ENCODE peak calls at places on chromosomes 4 and X, in four cellular contexts. One of them, this sample, is unnamed.

GRCh38 chr4:124940387-124940786 is 227.9 kb upstream of the ANKRD50 start:
- DNase-seq in pons: peak; percentile 15
- DNase-seq in stimulated activated naive B cell treated with anti-CD40 and anti-IgM and Interleukin-4, amounts not matched to agents 10 μg/mL and 1 μg/mL and 100 μg/mL, for 72 hours: no peak
- DNase-seq in stimulated activated CD8-positive, alpha-beta memory T cell treated with anti-CD3 and anti-CD28 coated beads, Interleukin-15, amount 100 ng/mL, for 48 hours: no peak
- DNase-seq in this sample: no peak

GRCh38 chr4:121951570-121952110 is at the start of gene TRPC3:
- DNase-seq in pons: no peak
- DNase-seq in stimulated activated naive B cell treated with anti-CD40 and anti-IgM and Interleukin-4, amounts not matched to agents 10 μg/mL and 1 μg/mL and 100 μg/mL, for 72 hours: peak; percentile 2
- DNase-seq in stimulated activated CD8-positive, alpha-beta memory T cell treated with anti-CD3 and anti-CD28 coated beads, Interleukin-15, amount 100 ng/mL, for 48 hours: no peak
- DNase-seq in this sample: no peak

GRCh38 chrX:131763674-131764073 is 219.8 kb downstream of the OR13H1 start:
- DNase-seq in pons: peak; percentile 13
- DNase-seq in stimulated activated naive B cell treated with anti-CD40 and anti-IgM and Interleukin-4, amounts not matched to agents 10 μg/mL and 1 μg/mL and 100 μg/mL, for 72 hours: peak; percentile 81
- DNase-seq in stimulated activated CD8-positive, alpha-beta memory T cell treated with anti-CD3 and anti-CD28 coated beads, Interleukin-15, amount 100 ng/mL, for 48 hours: no peak
- DNase-seq in this sample: no peak

GRCh38 chrX:137425273-137425902 is 140.5 kb upstream of the ZIC3 start:
- DNase-seq in pons: no peak
- DNase-seq in stimulated activated naive B cell treated with anti-CD40 and anti-IgM and Interleukin-4, amounts not matched to agents 10 μg/mL and 1 μg/mL and 100 μg/mL, for 72 hours: no peak
- DNase-seq in stimulated activated CD8-positive, alpha-beta memory T cell treated with anti-CD3 and anti-CD28 coated beads, Interleukin-15, amount 100 ng/mL, for 48 hours: no peak
- DNase-seq in this sample: no peak

GRCh38 chr4:12729384-12729783 is 754.8 kb downstream of the RAB28 start:
- DNase-seq in pons: peak; percentile 28
- DNase-seq in stimulated activated naive B cell treated with anti-CD40 and anti-IgM and Interleukin-4, amounts not matched to agents 10 μg/mL and 1 μg/mL and 100 μg/mL, for 72 hours: no peak
- DNase-seq in stimulated activated CD8-positive, alpha-beta memory T cell treated with anti-CD3 and anti-CD28 coated beads, Interleukin-15, amount 100 ng/mL, for 48 hours: no peak
- DNase-seq in this sample: no peak

GRCh38 chr4:110622841-110623709 is at the start of gene PITX2:
- DNase-seq in pons: no peak
- DNase-seq in stimulated activated naive B cell treated with anti-CD40 and anti-IgM and Interleukin-4, amounts not matched to agents 10 μg/mL and 1 μg/mL and 100 μg/mL, for 72 hours: peak; percentile 28
- DNase-seq in stimulated activated CD8-positive, alpha-beta memory T cell treated with anti-CD3 and anti-CD28 coated beads, Interleukin-15, amount 100 ng/mL, for 48 hours: peak; percentile 51
- DNase-seq in this sample: no peak

GRCh38 chr4:153257966-153258365 is 53.7 kb downstream of the TRIM2 start:
- DNase-seq in pons: no peak
- DNase-seq in stimulated activated naive B cell treated with anti-CD40 and anti-IgM and Interleukin-4, amounts not matched to agents 10 μg/mL and 1 μg/mL and 100 μg/mL, for 72 hours: no peak
- DNase-seq in stimulated activated CD8-positive, alpha-beta memory T cell treated with anti-CD3 and anti-CD28 coated beads, Interleukin-15, amount 100 ng/mL, for 48 hours: no peak
- DNase-seq in this sample: no peak

GRCh38 chr4:154719087-154719486 is 24.7 kb upstream of the LRAT start:
- DNase-seq in pons: no peak
- DNase-seq in stimulated activated naive B cell treated with anti-CD40 and anti-IgM and Interleukin-4, amounts not matched to agents 10 μg/mL and 1 μg/mL and 100 μg/mL, for 72 hours: no peak
- DNase-seq in stimulated activated CD8-positive, alpha-beta memory T cell treated with anti-CD3 and anti-CD28 coated beads, Interleukin-15, amount 100 ng/mL, for 48 hours: no peak
- DNase-seq in this sample: no peak

GRCh38 chr4:89413518-89413917 is 105.9 kb upstream of the GPRIN3 start:
- DNase-seq in pons: no peak
- DNase-seq in stimulated activated naive B cell treated with anti-CD40 and anti-IgM and Interleukin-4, amounts not matched to agents 10 μg/mL and 1 μg/mL and 100 μg/mL, for 72 hours: no peak
- DNase-seq in stimulated activated CD8-positive, alpha-beta memory T cell treated with anti-CD3 and anti-CD28 coated beads, Interleukin-15, amount 100 ng/mL, for 48 hours: no peak
- DNase-seq in this sample: no peak

GRCh38 chrX:19775830-19776498 is 111.4 kb downstream of the SH3KBP1 start:
- DNase-seq in pons: no peak
- DNase-seq in stimulated activated naive B cell treated with anti-CD40 and anti-IgM and Interleukin-4, amounts not matched to agents 10 μg/mL and 1 μg/mL and 100 μg/mL, for 72 hours: no peak
- DNase-seq in stimulated activated CD8-positive, alpha-beta memory T cell treated with anti-CD3 and anti-CD28 coated beads, Interleukin-15, amount 100 ng/mL, for 48 hours: no peak
- DNase-seq in this sample: no peak

GRCh38 chr4:67131224-67131623 is 414.1 kb downstream of the CENPC start:
- DNase-seq in pons: no peak
- DNase-seq in stimulated activated naive B cell treated with anti-CD40 and anti-IgM and Interleukin-4, amounts not matched to agents 10 μg/mL and 1 μg/mL and 100 μg/mL, for 72 hours: no peak
- DNase-seq in stimulated activated CD8-positive, alpha-beta memory T cell treated with anti-CD3 and anti-CD28 coated beads, Interleukin-15, amount 100 ng/mL, for 48 hours: no peak
- DNase-seq in this sample: no peak

GRCh38 chrX:148771440-148771839 is 271.0 kb downstream of the AFF2 start:
- DNase-seq in pons: no peak
- DNase-seq in stimulated activated naive B cell treated with anti-CD40 and anti-IgM and Interleukin-4, amounts not matched to agents 10 μg/mL and 1 μg/mL and 100 μg/mL, for 72 hours: no peak
- DNase-seq in stimulated activated CD8-positive, alpha-beta memory T cell treated with anti-CD3 and anti-CD28 coated beads, Interleukin-15, amount 100 ng/mL, for 48 hours: no peak
- DNase-seq in this sample: no peak

GRCh38 chrX:124393659-124394058 is 47.3 kb downstream of the SH2D1A start:
- DNase-seq in pons: no peak
- DNase-seq in stimulated activated naive B cell treated with anti-CD40 and anti-IgM and Interleukin-4, amounts not matched to agents 10 μg/mL and 1 μg/mL and 100 μg/mL, for 72 hours: no peak
- DNase-seq in stimulated activated CD8-positive, alpha-beta memory T cell treated with anti-CD3 and anti-CD28 coated beads, Interleukin-15, amount 100 ng/mL, for 48 hours: no peak
- DNase-seq in this sample: no peak

GRCh38 chr4:110046588-110047049 is 133.9 kb downstream of the EGF start:
- DNase-seq in pons: peak; percentile 90
- DNase-seq in stimulated activated naive B cell treated with anti-CD40 and anti-IgM and Interleukin-4, amounts not matched to agents 10 μg/mL and 1 μg/mL and 100 μg/mL, for 72 hours: no peak
- DNase-seq in stimulated activated CD8-positive, alpha-beta memory T cell treated with anti-CD3 and anti-CD28 coated beads, Interleukin-15, amount 100 ng/mL, for 48 hours: no peak
- DNase-seq in this sample: no peak

GRCh38 chr4:24584175-24584850 is at the start of gene DHX15:
- DNase-seq in pons: peak; percentile 98
- DNase-seq in stimulated activated naive B cell treated with anti-CD40 and anti-IgM and Interleukin-4, amounts not matched to agents 10 μg/mL and 1 μg/mL and 100 μg/mL, for 72 hours: peak; percentile 89
- DNase-seq in stimulated activated CD8-positive, alpha-beta memory T cell treated with anti-CD3 and anti-CD28 coated beads, Interleukin-15, amount 100 ng/mL, for 48 hours: peak; percentile 90
- DNase-seq in this sample: peak; percentile 97

GRCh38 chrX:27186671-27187070 is 276.5 kb downstream of the PPP4R3C start:
- DNase-seq in pons: peak; percentile 1
- DNase-seq in stimulated activated naive B cell treated with anti-CD40 and anti-IgM and Interleukin-4, amounts not matched to agents 10 μg/mL and 1 μg/mL and 100 μg/mL, for 72 hours: peak; percentile 2
- DNase-seq in stimulated activated CD8-positive, alpha-beta memory T cell treated with anti-CD3 and anti-CD28 coated beads, Interleukin-15, amount 100 ng/mL, for 48 hours: no peak
- DNase-seq in this sample: peak; percentile 7

GRCh38 chr4:35754047-35754446 is 490.3 kb downstream of the ARAP2 start:
- DNase-seq in pons: no peak
- DNase-seq in stimulated activated naive B cell treated with anti-CD40 and anti-IgM and Interleukin-4, amounts not matched to agents 10 μg/mL and 1 μg/mL and 100 μg/mL, for 72 hours: no peak
- DNase-seq in stimulated activated CD8-positive, alpha-beta memory T cell treated with anti-CD3 and anti-CD28 coated beads, Interleukin-15, amount 100 ng/mL, for 48 hours: no peak
- DNase-seq in this sample: no peak

GRCh38 chrX:135112096-135112729 is 8.1 kb downstream of the ETDB start:
- DNase-seq in pons: peak; percentile 22
- DNase-seq in stimulated activated naive B cell treated with anti-CD40 and anti-IgM and Interleukin-4, amounts not matched to agents 10 μg/mL and 1 μg/mL and 100 μg/mL, for 72 hours: peak; percentile 27
- DNase-seq in stimulated activated CD8-positive, alpha-beta memory T cell treated with anti-CD3 and anti-CD28 coated beads, Interleukin-15, amount 100 ng/mL, for 48 hours: no peak
- DNase-seq in this sample: no peak

GRCh38 chrX:14670819-14671218 is 141.5 kb downstream of the GLRA2 start:
- DNase-seq in pons: no peak
- DNase-seq in stimulated activated naive B cell treated with anti-CD40 and anti-IgM and Interleukin-4, amounts not matched to agents 10 μg/mL and 1 μg/mL and 100 μg/mL, for 72 hours: no peak
- DNase-seq in stimulated activated CD8-positive, alpha-beta memory T cell treated with anti-CD3 and anti-CD28 coated beads, Interleukin-15, amount 100 ng/mL, for 48 hours: no peak
- DNase-seq in this sample: no peak

GRCh38 chr4:101973331-101973730 is 182.8 kb downstream of the BANK1 start:
- DNase-seq in pons: no peak
- DNase-seq in stimulated activated naive B cell treated with anti-CD40 and anti-IgM and Interleukin-4, amounts not matched to agents 10 μg/mL and 1 μg/mL and 100 μg/mL, for 72 hours: no peak
- DNase-seq in stimulated activated CD8-positive, alpha-beta memory T cell treated with anti-CD3 and anti-CD28 coated beads, Interleukin-15, amount 100 ng/mL, for 48 hours: no peak
- DNase-seq in this sample: no peak

GRCh38 chr4:169060396-169061081 is 50.5 kb upstream of the CBR4 start:
- DNase-seq in pons: no peak
- DNase-seq in stimulated activated naive B cell treated with anti-CD40 and anti-IgM and Interleukin-4, amounts not matched to agents 10 μg/mL and 1 μg/mL and 100 μg/mL, for 72 hours: no peak
- DNase-seq in stimulated activated CD8-positive, alpha-beta memory T cell treated with anti-CD3 and anti-CD28 coated beads, Interleukin-15, amount 100 ng/mL, for 48 hours: no peak
- DNase-seq in this sample: no peak

GRCh38 chr4:1008840-1009646 is 2.4 kb upstream of the FGFRL1 start:
- DNase-seq in pons: peak; percentile 14
- DNase-seq in stimulated activated naive B cell treated with anti-CD40 and anti-IgM and Interleukin-4, amounts not matched to agents 10 μg/mL and 1 μg/mL and 100 μg/mL, for 72 hours: no peak
- DNase-seq in stimulated activated CD8-positive, alpha-beta memory T cell treated with anti-CD3 and anti-CD28 coated beads, Interleukin-15, amount 100 ng/mL, for 48 hours: no peak
- DNase-seq in this sample: no peak

GRCh38 chr4:2753444-2753843 is 2.7 kb downstream of the TNIP2 start:
- DNase-seq in pons: no peak
- DNase-seq in stimulated activated naive B cell treated with anti-CD40 and anti-IgM and Interleukin-4, amounts not matched to agents 10 μg/mL and 1 μg/mL and 100 μg/mL, for 72 hours: no peak
- DNase-seq in stimulated activated CD8-positive, alpha-beta memory T cell treated with anti-CD3 and anti-CD28 coated beads, Interleukin-15, amount 100 ng/mL, for 48 hours: no peak
- DNase-seq in this sample: no peak

GRCh38 chr4:110211007-110211769 is 12.8 kb upstream of the ELOVL6 start:
- DNase-seq in pons: peak; percentile 62
- DNase-seq in stimulated activated naive B cell treated with anti-CD40 and anti-IgM and Interleukin-4, amounts not matched to agents 10 μg/mL and 1 μg/mL and 100 μg/mL, for 72 hours: no peak
- DNase-seq in stimulated activated CD8-positive, alpha-beta memory T cell treated with anti-CD3 and anti-CD28 coated beads, Interleukin-15, amount 100 ng/mL, for 48 hours: no peak
- DNase-seq in this sample: no peak

GRCh38 chrX:56813318-56813837 is 84.3 kb downstream of the NBDY start:
- DNase-seq in pons: peak; percentile 24
- DNase-seq in stimulated activated naive B cell treated with anti-CD40 and anti-IgM and Interleukin-4, amounts not matched to agents 10 μg/mL and 1 μg/mL and 100 μg/mL, for 72 hours: no peak
- DNase-seq in stimulated activated CD8-positive, alpha-beta memory T cell treated with anti-CD3 and anti-CD28 coated beads, Interleukin-15, amount 100 ng/mL, for 48 hours: peak; percentile 26
- DNase-seq in this sample: no peak

GRCh38 chr4:38449506-38450174 is 214.4 kb upstream of the KLF3 start:
- DNase-seq in pons: no peak
- DNase-seq in stimulated activated naive B cell treated with anti-CD40 and anti-IgM and Interleukin-4, amounts not matched to agents 10 μg/mL and 1 μg/mL and 100 μg/mL, for 72 hours: no peak
- DNase-seq in stimulated activated CD8-positive, alpha-beta memory T cell treated with anti-CD3 and anti-CD28 coated beads, Interleukin-15, amount 100 ng/mL, for 48 hours: no peak
- DNase-seq in this sample: peak; percentile 16

GRCh38 chrX:65589304-65589703 is 54.7 kb upstream of the LAS1L start:
- DNase-seq in pons: no peak
- DNase-seq in stimulated activated naive B cell treated with anti-CD40 and anti-IgM and Interleukin-4, amounts not matched to agents 10 μg/mL and 1 μg/mL and 100 μg/mL, for 72 hours: no peak
- DNase-seq in stimulated activated CD8-positive, alpha-beta memory T cell treated with anti-CD3 and anti-CD28 coated beads, Interleukin-15, amount 100 ng/mL, for 48 hours: no peak
- DNase-seq in this sample: no peak

GRCh38 chrX:40240844-40241243 is 143.1 kb upstream of the BCOR start:
- DNase-seq in pons: no peak
- DNase-seq in stimulated activated naive B cell treated with anti-CD40 and anti-IgM and Interleukin-4, amounts not matched to agents 10 μg/mL and 1 μg/mL and 100 μg/mL, for 72 hours: no peak
- DNase-seq in stimulated activated CD8-positive, alpha-beta memory T cell treated with anti-CD3 and anti-CD28 coated beads, Interleukin-15, amount 100 ng/mL, for 48 hours: no peak
- DNase-seq in this sample: no peak

GRCh38 chr4:76090241-76090691 is 15.8 kb downstream of the ART3 start:
- DNase-seq in pons: peak; percentile 71
- DNase-seq in stimulated activated naive B cell treated with anti-CD40 and anti-IgM and Interleukin-4, amounts not matched to agents 10 μg/mL and 1 μg/mL and 100 μg/mL, for 72 hours: peak; percentile 29
- DNase-seq in stimulated activated CD8-positive, alpha-beta memory T cell treated with anti-CD3 and anti-CD28 coated beads, Interleukin-15, amount 100 ng/mL, for 48 hours: no peak
- DNase-seq in this sample: no peak

GRCh38 chr4:1056671-1057402 is 45.4 kb downstream of the FGFRL1 start:
- DNase-seq in pons: no peak
- DNase-seq in stimulated activated naive B cell treated with anti-CD40 and anti-IgM and Interleukin-4, amounts not matched to agents 10 μg/mL and 1 μg/mL and 100 μg/mL, for 72 hours: no peak
- DNase-seq in stimulated activated CD8-positive, alpha-beta memory T cell treated with anti-CD3 and anti-CD28 coated beads, Interleukin-15, amount 100 ng/mL, for 48 hours: no peak
- DNase-seq in this sample: no peak